ENCODE peak calls at places on chromosome 3, in six cellular contexts. V, X, L, M, J and A are unnamed samples.

GRCh38 chr3:190065204-190065603 is 55.5 kb downstream of the P3H2 start:
- DNase-seq in L (no peak), M (no peak), X (no peak), V (no peak), J (no peak), A (no peak)

GRCh38 chr3:134229038-134229437 is 21.6 kb downstream of the RYK start:
- DNase-seq in X (no peak), L (no peak), J (no peak), M (no peak), V (peak; percentile 19), A (no peak)

GRCh38 chr3:10505791-10506585 is 602 bp upstream of the ATP2B2 start:
- DNase-seq in J (no peak), M (no peak), V (no peak), X (no peak), L (no peak), A (no peak)

GRCh38 chr3:114179575-114179974 is 723 bp upstream of the DRD3 start:
- DNase-seq in L (peak; percentile 24), J (peak; percentile 41), X (peak; percentile 53), M (no peak), V (peak; percentile 14), A (no peak)

GRCh38 chr3:141632779-141633374 is 105.2 kb upstream of the RNF7 start:
- DNase-seq in M (no peak), X (no peak), L (no peak), J (no peak), V (no peak), A (no peak)

GRCh38 chr3:46298871-46299607 is 54.9 kb upstream of the CCR2 start:
- DNase-seq in J (no peak), M (no peak), X (no peak), L (no peak), V (no peak), A (no peak)

GRCh38 chr3:40302784-40303183 is 6.7 kb upstream of the EIF1B start:
- DNase-seq in V (no peak), J (no peak), X (no peak), L (no peak), M (no peak), A (no peak)

GRCh38 chr3:43691120-43692002 is 623 bp downstream of the ABHD5 start:
- DNase-seq in V (peak; percentile 81), X (peak; percentile 67), J (peak; percentile 72), L (peak; percentile 66), M (no peak), A (no peak)

GRCh38 chr3:10074666-10075065 is 33.4 kb downstream of the FANCD2OS start:
- DNase-seq in X (peak; percentile 36), V (no peak), L (peak; percentile 11), M (no peak), J (no peak), A (no peak)

GRCh38 chr3:195100903-195101591 is 169.9 kb downstream of the XXYLT1 start:
- DNase-seq in X (no peak), V (no peak), J (no peak), L (peak; percentile 34), M (no peak), A (peak; percentile 16)

GRCh38 chr3:180062771-180063170 is 26.0 kb upstream of the PEX5L start:
- DNase-seq in M (no peak), X (no peak), J (no peak), L (no peak), V (no peak), A (no peak)

GRCh38 chr3:194993896-194994295 is 277.1 kb downstream of the XXYLT1 start:
- DNase-seq in J (no peak), M (no peak), V (no peak), L (no peak), X (no peak), A (no peak)

GRCh38 chr3:30112904-30113484 is 493.4 kb upstream of the TGFBR2 start:
- DNase-seq in L (peak; percentile 47), X (peak; percentile 69), V (no peak), J (peak; percentile 19), M (peak; percentile 58), A (no peak)

GRCh38 chr3:122642935-122643334 is 37.7 kb upstream of the PARP14 start:
- DNase-seq in L (no peak), J (no peak), M (no peak), X (no peak), V (no peak), A (peak; percentile 64)

GRCh38 chr3:172448661-172449467 is 608 bp upstream of the GHSR start:
- DNase-seq in V (peak; percentile 25), X (no peak), J (no peak), L (no peak), M (no peak), A (no peak)

GRCh38 chr3:18080198-18080689 is 337.8 kb upstream of the TBC1D5 start:
- DNase-seq in V (no peak), X (peak; percentile 60), M (no peak), L (peak; percentile 32), J (no peak), A (no peak)

GRCh38 chr3:25045291-25045690 is 382.8 kb upstream of the RARB start:
- DNase-seq in V (no peak), L (no peak), X (no peak), M (no peak), J (no peak), A (no peak)

GRCh38 chr3:117628896-117629295 is 919.3 kb downstream of the TUSC7 start:
- DNase-seq in V (no peak), J (peak; percentile 1), M (no peak), X (peak; percentile 62), L (peak; percentile 79), A (no peak)

GRCh38 chr3:192915306-192915705 is 2.4 kb downstream of the MB21D2 start:
- DNase-seq in V (peak; percentile 30), M (no peak), J (peak; percentile 76), L (peak; percentile 78), X (peak; percentile 71), A (no peak)

GRCh38 chr3:136644200-136644599 is 108.0 kb downstream of the STAG1 start:
- DNase-seq in X (no peak), V (no peak), M (no peak), J (no peak), L (no peak), A (no peak)

GRCh38 chr3:101646726-101647125 is 30.2 kb downstream of the ZBTB11 start:
- DNase-seq in M (no peak), L (peak; percentile 43), V (no peak), X (peak; percentile 33), J (no peak), A (no peak)

GRCh38 chr3:72657666-72658065 is 190.6 kb downstream of the SHQ1 start:
- DNase-seq in M (peak; percentile 81), J (no peak), V (no peak), X (no peak), L (no peak), A (no peak)

GRCh38 chr3:1446531-1446930 is 353.7 kb downstream of the CNTN6 start:
- DNase-seq in X (no peak), J (no peak), V (no peak), L (no peak), M (no peak), A (no peak)

GRCh38 chr3:63576826-63577225 is 75.6 kb upstream of the SNTN start:
- DNase-seq in V (no peak), J (no peak), M (no peak), L (no peak), X (no peak), A (no peak)

GRCh38 chr3:35929158-35929557 is 289.8 kb downstream of the ARPP21 start:
- DNase-seq in X (peak; percentile 81), V (no peak), J (no peak), M (no peak), L (peak; percentile 68), A (no peak)

GRCh38 chr3:111594781-111595180 is 365 bp downstream of the ZBED2 start:
- DNase-seq in V (no peak), J (no peak), M (no peak), L (no peak), X (no peak), A (no peak)

GRCh38 chr3:8500208-8500961 is 1.2 kb upstream of the LMCD1 start:
- DNase-seq in X (no peak), V (no peak), J (peak; percentile 17), L (peak; percentile 55), M (no peak), A (no peak)

GRCh38 chr3:111936191-111936841 is 42.5 kb upstream of the ABHD10 start:
- DNase-seq in L (peak; percentile 87), V (no peak), X (peak; percentile 86), J (no peak), M (no peak), A (no peak)

GRCh38 chr3:140924097-140924873 is 17.4 kb upstream of the SLC25A36 start:
- DNase-seq in V (no peak), X (no peak), J (no peak), L (no peak), M (no peak), A (no peak)

GRCh38 chr3:25355034-25355898 is 72.8 kb upstream of the RARB start:
- DNase-seq in V (no peak), J (no peak), L (no peak), X (no peak), M (no peak), A (no peak)

GRCh38 chr3:11513817-11514135 is 129.9 kb downstream of the VGLL4 start:
- DNase-seq in V (no peak), J (no peak), M (no peak), L (no peak), X (no peak), A (no peak)

GRCh38 chr3:70519005-70519404 is 206.6 kb upstream of the MDFIC2 start:
- DNase-seq in L (no peak), J (no peak), V (no peak), X (no peak), M (no peak), A (no peak)

GRCh38 chr3:37741644-37742043 is 120.0 kb upstream of the CTDSPL start:
- DNase-seq in X (peak; percentile 19), J (peak; percentile 16), V (no peak), L (peak; percentile 4), M (no peak), A (no peak)

GRCh38 chr3:99929409-99930139 is 111.9 kb downstream of the CMSS1 start:
- DNase-seq in V (no peak), X (peak; percentile 13), L (peak; percentile 52), J (peak; percentile 77), M (no peak), A (no peak)

GRCh38 chr3:170228093-170228766 is 6.0 kb downstream of the PRKCI start:
- DNase-seq in J (no peak), V (no peak), M (no peak), L (peak; percentile 32), X (peak; percentile 31), A (no peak)